ENCODE peak calls at places on chromosome 13, in four cellular contexts. H is GM23338; S is tibial nerve; K is CD4-positive, CD25-positive, alpha-beta regulatory T cell. J is an unnamed sample.

GRCh38 chr13:64527561-64527960 is 2702.6 kb downstream of the PCDH9 start:
- DNase-seq in H (no peak), S (no peak), K (no peak), J (no peak)

GRCh38 chr13:20149762-20150161 is 11.1 kb downstream of the GJA3 start:
- DNase-seq in S (no peak), H (no peak), K (no peak), J (no peak)

GRCh38 chr13:48891586-48891985 is 84.1 kb upstream of the FNDC3A start:
- DNase-seq in S (no peak), K (no peak), H (no peak), J (no peak)

GRCh38 chr13:64675256-64675892 is 2554.8 kb downstream of the PCDH9 start:
- DNase-seq in H (no peak), S (no peak), K (no peak), J (no peak)

GRCh38 chr13:31896427-31896826 is 135.1 kb upstream of the FRY start:
- DNase-seq in K (no peak), S (peak; percentile 20), H (no peak), J (no peak)

GRCh38 chr13:33110713-33111413 is 94.6 kb downstream of the KL start:
- DNase-seq in K (no peak), H (no peak), S (peak; percentile 40), J (no peak)

GRCh38 chr13:21033224-21033855 is 28.0 kb downstream of the LATS2 start:
- DNase-seq in S (peak; percentile 57), K (no peak), H (no peak), J (peak; percentile 68)

GRCh38 chr13:85659493-85659892 is 139.7 kb downstream of the SLITRK6 start:
- DNase-seq in K (no peak), S (no peak), H (no peak), J (no peak)

GRCh38 chr13:111967572-111968201 is 99.3 kb upstream of the SOX1 start:
- DNase-seq in S (no peak), H (no peak), K (no peak), J (no peak)

GRCh38 chr13:43411211-43411610 is 375.6 kb downstream of the ENOX1 start:
- DNase-seq in H (no peak), K (no peak), S (no peak), J (no peak)

GRCh38 chr13:62293081-62293480 is 877.4 kb upstream of the PCDH20 start:
- DNase-seq in K (no peak), S (no peak), H (no peak), J (no peak)

GRCh38 chr13:111505175-111505777 is 184.8 kb downstream of the TEX29 start:
- DNase-seq in K (no peak), S (no peak), H (peak; percentile 90), J (no peak)

GRCh38 chr13:100808330-100808729 is 133.7 kb upstream of the TMTC4 start:
- DNase-seq in S (no peak), H (no peak), K (no peak), J (no peak)

GRCh38 chr13:74869846-74870245 is 612.1 kb downstream of the TBC1D4 start:
- DNase-seq in K (no peak), H (no peak), S (no peak), J (no peak)

GRCh38 chr13:94993608-94994007 is 281.3 kb upstream of the SOX21 start:
- DNase-seq in K (no peak), S (no peak), H (no peak), J (no peak)

GRCh38 chr13:32585625-32586021 is 629 bp upstream of the PDS5B start:
- DNase-seq in S (no peak), K (no peak), H (peak; percentile 45), J (no peak)

GRCh38 chr13:43924549-43925245 is 45.0 kb downstream of the LACC1 start:
- DNase-seq in H (no peak), S (no peak), K (no peak), J (no peak)

GRCh38 chr13:70235565-70235964 is 127.3 kb upstream of the KLHL1 start:
- DNase-seq in S (no peak), K (no peak), H (no peak), J (no peak)

GRCh38 chr13:106210327-106210726 is 325.1 kb downstream of the EFNB2 start:
- DNase-seq in H (no peak), K (no peak), S (no peak), J (no peak)

GRCh38 chr13:37187110-37187509 is 81.6 kb upstream of the CSNK1A1L start:
- DNase-seq in K (no peak), S (no peak), H (no peak), J (no peak)

GRCh38 chr13:27821566-27821965 is 29.3 kb downstream of the GSX1 start:
- DNase-seq in S (no peak), K (no peak), H (peak; percentile 86), J (no peak)

GRCh38 chr13:108742681-108743080 is 113.3 kb downstream of the MYO16 start:
- DNase-seq in S (no peak), H (no peak), K (no peak), J (no peak)

GRCh38 chr13:26600345-26600761 is 42.9 kb downstream of the WASF3 start:
- DNase-seq in H (no peak), S (peak; percentile 41), K (no peak), J (no peak)

GRCh38 chr13:36764957-36765356 is 54.1 kb upstream of the RFXAP start:
- DNase-seq in H (peak; percentile 74), K (no peak), S (no peak), J (no peak)

GRCh38 chr13:113083402-113084061 is 22.1 kb upstream of the F7 start:
- DNase-seq in K (no peak), S (peak; percentile 42), H (no peak), J (peak; percentile 74)

GRCh38 chr13:19601749-19602725 is 31.4 kb upstream of the MPHOSPH8 start:
- DNase-seq in K (peak; percentile 6), H (peak; percentile 82), S (no peak), J (no peak)

GRCh38 chr13:20045946-20046548 is 87.5 kb downstream of the ZMYM2 start:
- DNase-seq in S (no peak), H (no peak), K (no peak), J (no peak)

GRCh38 chr13:62092949-62093348 is 677.3 kb upstream of the PCDH20 start:
- DNase-seq in H (no peak), K (no peak), S (no peak), J (no peak)

GRCh38 chr13:33723365-33723764 is 94.6 kb upstream of the RFC3 start:
- DNase-seq in S (no peak), H (no peak), K (no peak), J (no peak)

GRCh38 chr13:110218601-110219201 is 88.3 kb downstream of the COL4A1 start:
- DNase-seq in H (no peak), K (no peak), S (no peak), J (no peak)

GRCh38 chr13:71624641-71625040 is 242.4 kb downstream of the DACH1 start:
- DNase-seq in H (no peak), S (no peak), K (no peak), J (no peak)

GRCh38 chr13:112761701-112762689 is 72.2 kb downstream of the ATP11A start:
- DNase-seq in K (no peak), H (peak; percentile 60), S (no peak), J (peak; percentile 59)

GRCh38 chr13:30564489-30564888 is 53.2 kb upstream of the USPL1 start:
- DNase-seq in K (no peak), H (no peak), S (no peak), J (no peak)

GRCh38 chr13:62130016-62130970 is 714.6 kb upstream of the PCDH20 start:
- DNase-seq in S (no peak), H (no peak), K (no peak), J (no peak)

GRCh38 chr13:32432856-32433255 is 4.9 kb upstream of the N4BP2L1 start:
- DNase-seq in S (no peak), H (no peak), K (no peak), J (no peak)

GRCh38 chr13:25292301-25292700 is 5.0 kb upstream of the MTMR6 start:
- DNase-seq in S (no peak), K (no peak), H (peak; percentile 57), J (no peak)

GRCh38 chr13:87677334-87678234 is 6.4 kb downstream of the SLITRK5 start:
- DNase-seq in H (peak; percentile 72), K (no peak), S (no peak), J (no peak)

GRCh38 chr13:109715902-109716301 is 70.5 kb downstream of the IRS2 start:
- DNase-seq in K (no peak), S (peak; percentile 53), H (no peak), J (no peak)

GRCh38 chr13:44108345-44108858 is 228.7 kb downstream of the LACC1 start:
- DNase-seq in K (no peak), H (no peak), S (no peak), J (no peak)

GRCh38 chr13:97385854-97386253 is 48.1 kb upstream of the RAP2A start:
- DNase-seq in H (no peak), S (no peak), K (no peak), J (no peak)

GRCh38 chr13:97388385-97388784 is 45.6 kb upstream of the RAP2A start:
- DNase-seq in S (no peak), K (no peak), H (no peak), J (no peak)

GRCh38 chr13:97386832-97387486 is 47.0 kb upstream of the RAP2A start:
- DNase-seq in H (no peak), S (no peak), K (no peak), J (no peak)

GRCh38 chr13:97385146-97385545 is 48.8 kb upstream of the RAP2A start:
- DNase-seq in S (no peak), K (no peak), H (no peak), J (no peak)

GRCh38 chr13:97387487-97388353 is 46.2 kb upstream of the RAP2A start:
- DNase-seq in H (no peak), K (no peak), S (no peak), J (no peak)
- H3K4me1 ChIP-seq in H (peaks cover 4% of the 10 kb centered on the region), K (no peaks in the 10 kb centered on the region), S (no peaks in the 10 kb centered on the region), J (peaks cover 10% of the 10 kb centered on the region)

GRCh38 chr13:41496420-41497234 is 39.3 kb downstream of the RGCC start:
- DNase-seq in S (no peak), H (no peak), K (no peak), J (no peak)
- H3K4me1 ChIP-seq in S (peaks cover 16% of the 10 kb centered on the region), H (no peaks in the 10 kb centered on the region), K (peaks cover 61% of the 10 kb centered on the region), J (peaks cover 21% of the 10 kb centered on the region)

GRCh38 chr13:50993371-50993770 is 83.8 kb downstream of the RNASEH2B start:
- DNase-seq in S (no peak), H (no peak), K (no peak), J (no peak)
- H3K4me1 ChIP-seq in S (peaks cover 13% of the 10 kb centered on the region), H (peaks cover 20% of the 10 kb centered on the region), K (peaks cover 15% of the 10 kb centered on the region), J (peaks cover 7% of the 10 kb centered on the region)

GRCh38 chr13:46182491-46182877 is 507 bp upstream of the LCP1 start:
- DNase-seq in H (no peak), S (no peak), K (no peak), J (no peak)
- H3K4me1 ChIP-seq in H (peaks cover 14% of the 10 kb centered on the region), S (peaks cover 7% of the 10 kb centered on the region), K (peaks cover 65% of the 10 kb centered on the region), J (no peaks in the 10 kb centered on the region)

GRCh38 chr13:98951266-98951665 is 26.6 kb downstream of the DOCK9 start:
- DNase-seq in K (no peak), H (no peak), S (no peak), J (no peak)
- H3K4me1 ChIP-seq in K (no peaks in the 10 kb centered on the region), H (peaks cover 5% of the 10 kb centered on the region), S (no peaks in the 10 kb centered on the region), J (peaks cover 5% of the 10 kb centered on the region)